ENCODE peak calls at places on chromosome 10, in ten cellular contexts. One of them, this sample, is unnamed.

GRCh38 chr10:100745882-100746412 is 565 bp downstream of the PAX2 start:
- DNase-seq in foreskin keratinocyte: no peak
- DNase-seq in lung: no peak
- DNase-seq in upper lobe of right lung: no peak
- DNase-seq in mesothelial cell of epicardium: no peak
- DNase-seq in tibial nerve: no peak
- DNase-seq in fibroblast of the conjunctiva: no peak
- DNase-seq in endothelial cell: no peak
- DNase-seq in nephron progenitor cell: peak
- DNase-seq in activated naive CD4-positive, alpha-beta T cell treated with anti-CD3 and anti-CD28 coated beads for 36 hours: no peak
- DNase-seq in this sample: no peak

GRCh38 chr10:19930936-19931859 is 115.0 kb downstream of the PLXDC2 start:
- DNase-seq in upper lobe of right lung: no peak
- DNase-seq in mesothelial cell of epicardium: no peak
- DNase-seq in nephron progenitor cell: peak
- DNase-seq in foreskin keratinocyte: peak
- DNase-seq in activated naive CD4-positive, alpha-beta T cell treated with anti-CD3 and anti-CD28 coated beads for 36 hours: no peak
- DNase-seq in lung: no peak
- DNase-seq in endothelial cell: no peak
- DNase-seq in fibroblast of the conjunctiva: no peak
- DNase-seq in tibial nerve: no peak
- DNase-seq in this sample: no peak

GRCh38 chr10:44959243-44960097 is at the start of gene RASSF4:
- DNase-seq in foreskin keratinocyte: peak
- DNase-seq in fibroblast of the conjunctiva: peak
- DNase-seq in mesothelial cell of epicardium: peak
- DNase-seq in nephron progenitor cell: peak
- DNase-seq in lung: peak
- DNase-seq in tibial nerve: peak
- DNase-seq in upper lobe of right lung: peak
- DNase-seq in activated naive CD4-positive, alpha-beta T cell treated with anti-CD3 and anti-CD28 coated beads for 36 hours: peak
- DNase-seq in endothelial cell: peak
- DNase-seq in this sample: peak

GRCh38 chr10:19817251-19818046 is 1.2 kb downstream of the PLXDC2 start:
- DNase-seq in activated naive CD4-positive, alpha-beta T cell treated with anti-CD3 and anti-CD28 coated beads for 36 hours: no peak
- DNase-seq in tibial nerve: no peak
- DNase-seq in nephron progenitor cell: peak
- DNase-seq in endothelial cell: peak
- DNase-seq in fibroblast of the conjunctiva: no peak
- DNase-seq in foreskin keratinocyte: no peak
- DNase-seq in upper lobe of right lung: peak
- DNase-seq in mesothelial cell of epicardium: peak
- DNase-seq in lung: no peak
- DNase-seq in this sample: no peak

GRCh38 chr10:92327445-92328433 is 36.8 kb downstream of the MARCHF5 start:
- DNase-seq in mesothelial cell of epicardium: no peak
- DNase-seq in lung: no peak
- DNase-seq in upper lobe of right lung: no peak
- DNase-seq in activated naive CD4-positive, alpha-beta T cell treated with anti-CD3 and anti-CD28 coated beads for 36 hours: no peak
- DNase-seq in fibroblast of the conjunctiva: no peak
- DNase-seq in endothelial cell: no peak
- DNase-seq in foreskin keratinocyte: no peak
- DNase-seq in nephron progenitor cell: no peak
- DNase-seq in tibial nerve: no peak
- DNase-seq in this sample: no peak

GRCh38 chr10:25083546-25084111 is 67.2 kb downstream of the THNSL1 start:
- DNase-seq in upper lobe of right lung: no peak
- DNase-seq in activated naive CD4-positive, alpha-beta T cell treated with anti-CD3 and anti-CD28 coated beads for 36 hours: no peak
- DNase-seq in endothelial cell: no peak
- DNase-seq in foreskin keratinocyte: no peak
- DNase-seq in mesothelial cell of epicardium: no peak
- DNase-seq in tibial nerve: no peak
- DNase-seq in fibroblast of the conjunctiva: no peak
- DNase-seq in lung: no peak
- DNase-seq in nephron progenitor cell: no peak
- DNase-seq in this sample: no peak

GRCh38 chr10:103636996-103637395 is 143.5 kb downstream of the NEURL1 start:
- DNase-seq in nephron progenitor cell: no peak
- DNase-seq in lung: no peak
- DNase-seq in upper lobe of right lung: no peak
- DNase-seq in endothelial cell: no peak
- DNase-seq in mesothelial cell of epicardium: no peak
- DNase-seq in tibial nerve: no peak
- DNase-seq in activated naive CD4-positive, alpha-beta T cell treated with anti-CD3 and anti-CD28 coated beads for 36 hours: no peak
- DNase-seq in foreskin keratinocyte: no peak
- DNase-seq in fibroblast of the conjunctiva: no peak
- DNase-seq in this sample: no peak

GRCh38 chr10:112295853-112296830 is 12.9 kb downstream of the TECTB start:
- DNase-seq in mesothelial cell of epicardium: no peak
- DNase-seq in tibial nerve: no peak
- DNase-seq in endothelial cell: no peak
- DNase-seq in fibroblast of the conjunctiva: peak
- DNase-seq in foreskin keratinocyte: no peak
- DNase-seq in activated naive CD4-positive, alpha-beta T cell treated with anti-CD3 and anti-CD28 coated beads for 36 hours: no peak
- DNase-seq in nephron progenitor cell: no peak
- DNase-seq in upper lobe of right lung: no peak
- DNase-seq in lung: no peak
- DNase-seq in this sample: no peak

GRCh38 chr10:88813200-88813599 is 10.7 kb downstream of the LIPM start:
- DNase-seq in lung: no peak
- DNase-seq in nephron progenitor cell: no peak
- DNase-seq in endothelial cell: no peak
- DNase-seq in mesothelial cell of epicardium: no peak
- DNase-seq in foreskin keratinocyte: no peak
- DNase-seq in tibial nerve: no peak
- DNase-seq in activated naive CD4-positive, alpha-beta T cell treated with anti-CD3 and anti-CD28 coated beads for 36 hours: no peak
- DNase-seq in upper lobe of right lung: no peak
- DNase-seq in fibroblast of the conjunctiva: no peak
- DNase-seq in this sample: no peak

GRCh38 chr10:125039354-125039769 is 97.4 kb downstream of the ZRANB1 start:
- DNase-seq in endothelial cell: no peak
- DNase-seq in upper lobe of right lung: no peak
- DNase-seq in lung: no peak
- DNase-seq in mesothelial cell of epicardium: no peak
- DNase-seq in fibroblast of the conjunctiva: no peak
- DNase-seq in tibial nerve: no peak
- DNase-seq in foreskin keratinocyte: no peak
- DNase-seq in activated naive CD4-positive, alpha-beta T cell treated with anti-CD3 and anti-CD28 coated beads for 36 hours: no peak
- DNase-seq in nephron progenitor cell: no peak
- DNase-seq in this sample: no peak

GRCh38 chr10:6008497-6009142 is 31.3 kb upstream of the IL15RA start:
- DNase-seq in endothelial cell: no peak
- DNase-seq in nephron progenitor cell: no peak
- DNase-seq in upper lobe of right lung: no peak
- DNase-seq in lung: no peak
- DNase-seq in foreskin keratinocyte: no peak
- DNase-seq in activated naive CD4-positive, alpha-beta T cell treated with anti-CD3 and anti-CD28 coated beads for 36 hours: no peak
- DNase-seq in fibroblast of the conjunctiva: no peak
- DNase-seq in mesothelial cell of epicardium: no peak
- DNase-seq in tibial nerve: no peak
- DNase-seq in this sample: no peak

GRCh38 chr10:59907537-59907917 is 1.2 kb upstream of the CCDC6 start:
- DNase-seq in fibroblast of the conjunctiva: no peak
- DNase-seq in endothelial cell: no peak
- DNase-seq in upper lobe of right lung: no peak
- DNase-seq in foreskin keratinocyte: no peak
- DNase-seq in lung: no peak
- DNase-seq in mesothelial cell of epicardium: no peak
- DNase-seq in nephron progenitor cell: no peak
- DNase-seq in tibial nerve: no peak
- DNase-seq in activated naive CD4-positive, alpha-beta T cell treated with anti-CD3 and anti-CD28 coated beads for 36 hours: no peak
- DNase-seq in this sample: no peak

GRCh38 chr10:29598861-29599311 is 35.9 kb downstream of the SVIL start:
- DNase-seq in fibroblast of the conjunctiva: peak
- DNase-seq in upper lobe of right lung: no peak
- DNase-seq in foreskin keratinocyte: peak
- DNase-seq in mesothelial cell of epicardium: no peak
- DNase-seq in lung: no peak
- DNase-seq in activated naive CD4-positive, alpha-beta T cell treated with anti-CD3 and anti-CD28 coated beads for 36 hours: no peak
- DNase-seq in tibial nerve: no peak
- DNase-seq in nephron progenitor cell: no peak
- DNase-seq in endothelial cell: no peak
- DNase-seq in this sample: no peak

GRCh38 chr10:132294561-132295320 is 13.0 kb downstream of the STK32C start:
- DNase-seq in mesothelial cell of epicardium: no peak
- DNase-seq in activated naive CD4-positive, alpha-beta T cell treated with anti-CD3 and anti-CD28 coated beads for 36 hours: no peak
- DNase-seq in fibroblast of the conjunctiva: no peak
- DNase-seq in tibial nerve: no peak
- DNase-seq in upper lobe of right lung: peak
- DNase-seq in endothelial cell: peak
- DNase-seq in lung: no peak
- DNase-seq in foreskin keratinocyte: no peak
- DNase-seq in nephron progenitor cell: peak
- DNase-seq in this sample: no peak

GRCh38 chr10:92604841-92605240 is 11.9 kb downstream of the KIF11 start:
- DNase-seq in lung: no peak
- DNase-seq in foreskin keratinocyte: no peak
- DNase-seq in endothelial cell: no peak
- DNase-seq in fibroblast of the conjunctiva: no peak
- DNase-seq in upper lobe of right lung: no peak
- DNase-seq in nephron progenitor cell: no peak
- DNase-seq in mesothelial cell of epicardium: no peak
- DNase-seq in activated naive CD4-positive, alpha-beta T cell treated with anti-CD3 and anti-CD28 coated beads for 36 hours: no peak
- DNase-seq in tibial nerve: no peak
- DNase-seq in this sample: no peak

GRCh38 chr10:30705086-30705624 is 75.6 kb upstream of the LYZL2 start:
- DNase-seq in nephron progenitor cell: no peak
- DNase-seq in foreskin keratinocyte: no peak
- DNase-seq in tibial nerve: no peak
- DNase-seq in endothelial cell: no peak
- DNase-seq in upper lobe of right lung: no peak
- DNase-seq in fibroblast of the conjunctiva: no peak
- DNase-seq in lung: no peak
- DNase-seq in mesothelial cell of epicardium: no peak
- DNase-seq in activated naive CD4-positive, alpha-beta T cell treated with anti-CD3 and anti-CD28 coated beads for 36 hours: peak
- DNase-seq in this sample: peak

GRCh38 chr10:111762114-111762513 is 421.5 kb downstream of the GPAM start:
- DNase-seq in lung: no peak
- DNase-seq in mesothelial cell of epicardium: no peak
- DNase-seq in fibroblast of the conjunctiva: no peak
- DNase-seq in endothelial cell: no peak
- DNase-seq in activated naive CD4-positive, alpha-beta T cell treated with anti-CD3 and anti-CD28 coated beads for 36 hours: no peak
- DNase-seq in upper lobe of right lung: no peak
- DNase-seq in tibial nerve: no peak
- DNase-seq in nephron progenitor cell: no peak
- DNase-seq in foreskin keratinocyte: no peak
- DNase-seq in this sample: no peak

GRCh38 chr10:3105905-3106304 is 38.6 kb downstream of the PFKP start:
- DNase-seq in endothelial cell: no peak
- DNase-seq in tibial nerve: no peak
- DNase-seq in mesothelial cell of epicardium: no peak
- DNase-seq in lung: no peak
- DNase-seq in nephron progenitor cell: no peak
- DNase-seq in activated naive CD4-positive, alpha-beta T cell treated with anti-CD3 and anti-CD28 coated beads for 36 hours: no peak
- DNase-seq in fibroblast of the conjunctiva: no peak
- DNase-seq in upper lobe of right lung: no peak
- DNase-seq in foreskin keratinocyte: no peak
- DNase-seq in this sample: no peak

GRCh38 chr10:1989090-1989489 is 251.8 kb upstream of the ADARB2 start:
- DNase-seq in activated naive CD4-positive, alpha-beta T cell treated with anti-CD3 and anti-CD28 coated beads for 36 hours: no peak
- DNase-seq in fibroblast of the conjunctiva: no peak
- DNase-seq in foreskin keratinocyte: no peak
- DNase-seq in lung: no peak
- DNase-seq in upper lobe of right lung: no peak
- DNase-seq in endothelial cell: no peak
- DNase-seq in nephron progenitor cell: no peak
- DNase-seq in mesothelial cell of epicardium: no peak
- DNase-seq in tibial nerve: no peak
- DNase-seq in this sample: no peak

GRCh38 chr10:17740668-17741067 is 11.3 kb upstream of the TMEM236 start:
- DNase-seq in foreskin keratinocyte: no peak
- DNase-seq in activated naive CD4-positive, alpha-beta T cell treated with anti-CD3 and anti-CD28 coated beads for 36 hours: no peak
- DNase-seq in fibroblast of the conjunctiva: no peak
- DNase-seq in mesothelial cell of epicardium: no peak
- DNase-seq in tibial nerve: no peak
- DNase-seq in upper lobe of right lung: no peak
- DNase-seq in lung: no peak
- DNase-seq in nephron progenitor cell: no peak
- DNase-seq in endothelial cell: no peak
- DNase-seq in this sample: no peak

GRCh38 chr10:35460852-35461460 is 124.6 kb downstream of the CCNY start:
- DNase-seq in tibial nerve: no peak
- DNase-seq in endothelial cell: no peak
- DNase-seq in upper lobe of right lung: no peak
- DNase-seq in activated naive CD4-positive, alpha-beta T cell treated with anti-CD3 and anti-CD28 coated beads for 36 hours: no peak
- DNase-seq in lung: no peak
- DNase-seq in nephron progenitor cell: no peak
- DNase-seq in fibroblast of the conjunctiva: no peak
- DNase-seq in mesothelial cell of epicardium: no peak
- DNase-seq in foreskin keratinocyte: no peak
- DNase-seq in this sample: no peak

GRCh38 chr10:84256510-84257342 is 11.9 kb downstream of the RGR start:
- DNase-seq in endothelial cell: peak
- DNase-seq in activated naive CD4-positive, alpha-beta T cell treated with anti-CD3 and anti-CD28 coated beads for 36 hours: peak
- DNase-seq in tibial nerve: peak
- DNase-seq in fibroblast of the conjunctiva: peak
- DNase-seq in upper lobe of right lung: peak
- DNase-seq in lung: peak
- DNase-seq in mesothelial cell of epicardium: peak
- DNase-seq in nephron progenitor cell: peak
- DNase-seq in foreskin keratinocyte: no peak
- DNase-seq in this sample: peak

GRCh38 chr10:129078746-129079480 is 388.1 kb upstream of the MGMT start:
- DNase-seq in nephron progenitor cell: no peak
- DNase-seq in lung: peak
- DNase-seq in upper lobe of right lung: no peak
- DNase-seq in endothelial cell: no peak
- DNase-seq in mesothelial cell of epicardium: no peak
- DNase-seq in foreskin keratinocyte: no peak
- DNase-seq in activated naive CD4-positive, alpha-beta T cell treated with anti-CD3 and anti-CD28 coated beads for 36 hours: no peak
- DNase-seq in tibial nerve: no peak
- DNase-seq in fibroblast of the conjunctiva: no peak
- DNase-seq in this sample: no peak

GRCh38 chr10:34474060-34474376 is 341.1 kb downstream of the PARD3 start:
- DNase-seq in mesothelial cell of epicardium: no peak
- DNase-seq in foreskin keratinocyte: peak
- DNase-seq in nephron progenitor cell: no peak
- DNase-seq in fibroblast of the conjunctiva: peak
- DNase-seq in activated naive CD4-positive, alpha-beta T cell treated with anti-CD3 and anti-CD28 coated beads for 36 hours: no peak
- DNase-seq in tibial nerve: no peak
- DNase-seq in endothelial cell: no peak
- DNase-seq in lung: no peak
- DNase-seq in upper lobe of right lung: no peak
- DNase-seq in this sample: no peak

GRCh38 chr10:124624456-124624855 is 119.7 kb downstream of the FAM53B start:
- DNase-seq in endothelial cell: no peak
- DNase-seq in upper lobe of right lung: no peak
- DNase-seq in foreskin keratinocyte: no peak
- DNase-seq in nephron progenitor cell: no peak
- DNase-seq in mesothelial cell of epicardium: no peak
- DNase-seq in lung: no peak
- DNase-seq in tibial nerve: no peak
- DNase-seq in fibroblast of the conjunctiva: no peak
- DNase-seq in activated naive CD4-positive, alpha-beta T cell treated with anti-CD3 and anti-CD28 coated beads for 36 hours: no peak
- DNase-seq in this sample: no peak

GRCh38 chr10:46516660-46517416 is 39.6 kb downstream of the GPRIN2 start:
- DNase-seq in tibial nerve: no peak
- DNase-seq in fibroblast of the conjunctiva: peak
- DNase-seq in foreskin keratinocyte: peak
- DNase-seq in upper lobe of right lung: peak
- DNase-seq in lung: no peak
- DNase-seq in mesothelial cell of epicardium: peak
- DNase-seq in endothelial cell: no peak
- DNase-seq in activated naive CD4-positive, alpha-beta T cell treated with anti-CD3 and anti-CD28 coated beads for 36 hours: no peak
- DNase-seq in nephron progenitor cell: no peak
- DNase-seq in this sample: no peak

GRCh38 chr10:75530337-75530736 is 98.9 kb downstream of the LRMDA start:
- DNase-seq in upper lobe of right lung: no peak
- DNase-seq in activated naive CD4-positive, alpha-beta T cell treated with anti-CD3 and anti-CD28 coated beads for 36 hours: no peak
- DNase-seq in fibroblast of the conjunctiva: no peak
- DNase-seq in lung: no peak
- DNase-seq in tibial nerve: no peak
- DNase-seq in foreskin keratinocyte: no peak
- DNase-seq in endothelial cell: no peak
- DNase-seq in mesothelial cell of epicardium: no peak
- DNase-seq in nephron progenitor cell: peak
- DNase-seq in this sample: no peak

GRCh38 chr10:15325243-15326002 is 45.7 kb downstream of the FAM171A1 start:
- DNase-seq in foreskin keratinocyte: peak
- DNase-seq in tibial nerve: no peak
- DNase-seq in nephron progenitor cell: no peak
- DNase-seq in endothelial cell: peak
- DNase-seq in lung: no peak
- DNase-seq in mesothelial cell of epicardium: no peak
- DNase-seq in upper lobe of right lung: no peak
- DNase-seq in activated naive CD4-positive, alpha-beta T cell treated with anti-CD3 and anti-CD28 coated beads for 36 hours: no peak
- DNase-seq in fibroblast of the conjunctiva: peak
- DNase-seq in this sample: no peak